ENCODE peak calls at places on chromosomes 4 and X, in six cellular contexts. N, P, M, C, I and F are unnamed samples.

GRCh38 chr4:163694385-163694784 is 199.9 kb downstream of the TMA16 start:
- DNase-seq in N (no peak), P (no peak), M (no peak), C (no peak), I (no peak), F (no peak)

GRCh38 chrX:135625995-135626394 is 87.4 kb upstream of the CT45A1 start:
- DNase-seq in N (no peak), P (no peak), M (peak; percentile 17), C (no peak), I (no peak), F (peak; percentile 41)

GRCh38 chrX:74419861-74420193 is 1.5 kb upstream of the SLC16A2 start:
- DNase-seq in N (no peak), P (no peak), M (peak; percentile 32), C (no peak), I (no peak), F (no peak)

GRCh38 chrX:125150231-125150630 is 169.4 kb upstream of the TEX13C start:
- DNase-seq in N (no peak), P (no peak), M (no peak), C (no peak), I (no peak), F (no peak)

GRCh38 chrX:73932522-73932921 is 369.5 kb downstream of the CHIC1 start:
- DNase-seq in N (no peak), P (no peak), M (no peak), C (no peak), I (no peak), F (no peak)

GRCh38 chrX:153423652-153424051 is 12.4 kb downstream of the ZFP92 start:
- DNase-seq in N (no peak), P (no peak), M (no peak), C (no peak), I (no peak), F (no peak)

GRCh38 chr4:169080970-169081369 is 70.9 kb upstream of the CBR4 start:
- DNase-seq in N (no peak), P (no peak), M (no peak), C (no peak), I (no peak), F (no peak)

GRCh38 chr4:124018383-124019317 is 622.1 kb downstream of the SPRY1 start:
- DNase-seq in N (peak; percentile 38), P (no peak), M (no peak), C (peak; percentile 44), I (no peak), F (peak; percentile 42)

GRCh38 chr4:97239699-97239997 is 903.6 kb downstream of the STPG2 start:
- DNase-seq in N (no peak), P (no peak), M (peak; percentile 51), C (no peak), I (no peak), F (no peak)

GRCh38 chrX:44962944-44963343 is 90.0 kb downstream of the KDM6A start:
- DNase-seq in N (no peak), P (no peak), M (no peak), C (no peak), I (no peak), F (no peak)

GRCh38 chr4:142707397-142707796 is 138.7 kb downstream of the INPP4B start:
- DNase-seq in N (no peak), P (no peak), M (no peak), C (no peak), I (no peak), F (no peak)

GRCh38 chr4:26294904-26295303 is 25.9 kb upstream of the RBPJ start:
- DNase-seq in N (no peak), P (no peak), M (no peak), C (no peak), I (no peak), F (no peak)

GRCh38 chr4:62709618-62710252 is 1509.6 kb downstream of the ADGRL3 start:
- DNase-seq in N (no peak), P (no peak), M (peak; percentile 57), C (no peak), I (no peak), F (no peak)

GRCh38 chrX:19532709-19533108 is 17.4 kb upstream of the MAP3K15 start:
- DNase-seq in N (no peak), P (no peak), M (no peak), C (no peak), I (no peak), F (peak; percentile 27)

GRCh38 chrX:106612403-106612789 is 618 bp downstream of the RADX start:
- DNase-seq in N (no peak), P (no peak), M (peak; percentile 5), C (no peak), I (no peak), F (no peak)

GRCh38 chrX:150119323-150119722 is 181.0 kb upstream of the EOLA2 start:
- DNase-seq in N (no peak), P (no peak), M (no peak), C (no peak), I (no peak), F (no peak)

GRCh38 chr4:81930506-81931238 is 443.1 kb downstream of the HNRNPD start:
- DNase-seq in N (no peak), P (no peak), M (no peak), C (no peak), I (no peak), F (no peak)

GRCh38 chr4:92450694-92451093 is 146.9 kb downstream of the GRID2 start:
- DNase-seq in N (no peak), P (no peak), M (no peak), C (no peak), I (no peak), F (no peak)

GRCh38 chr4:181685461-181685860 is 557.7 kb upstream of the TENM3 start:
- DNase-seq in N (no peak), P (no peak), M (no peak), C (no peak), I (no peak), F (no peak)

GRCh38 chr4:171813195-171813955 is at the start of gene GALNTL6:
- DNase-seq in N (no peak), P (no peak), M (peak; percentile 55), C (no peak), I (peak; percentile 54), F (no peak)

GRCh38 chrX:126165721-126166401 is at the start of gene DCAF12L2:
- DNase-seq in N (peak; percentile 22), P (no peak), M (peak; percentile 56), C (no peak), I (no peak), F (peak; percentile 74)

GRCh38 chrX:45274576-45274975 is 73.9 kb upstream of the DIPK2B start:
- DNase-seq in N (no peak), P (no peak), M (no peak), C (no peak), I (no peak), F (no peak)

GRCh38 chrX:34903316-34903715 is 39.3 kb upstream of the FAM47B start:
- DNase-seq in N (no peak), P (no peak), M (no peak), C (no peak), I (no peak), F (no peak)

GRCh38 chr4:6526696-6527095 is 48.3 kb upstream of the MAN2B2 start:
- DNase-seq in N (no peak), P (no peak), M (no peak), C (no peak), I (no peak), F (peak; percentile 90)

GRCh38 chr4:74715731-74716435 is 78.4 kb downstream of the BTC start:
- DNase-seq in N (no peak), P (no peak), M (no peak), C (no peak), I (no peak), F (no peak)

GRCh38 chr4:25703731-25704388 is 48.2 kb downstream of the SLC34A2 start:
- DNase-seq in N (no peak), P (no peak), M (no peak), C (no peak), I (no peak), F (no peak)

GRCh38 chr4:27668001-27668400 is 807.4 kb downstream of the STIM2 start:
- DNase-seq in N (no peak), P (no peak), M (no peak), C (no peak), I (no peak), F (no peak)

GRCh38 chr4:142331646-142332045 is 514.5 kb downstream of the INPP4B start:
- DNase-seq in N (no peak), P (no peak), M (no peak), C (peak; percentile 92), I (no peak), F (no peak)

GRCh38 chrX:112827292-112827903 is 13.2 kb downstream of the AMOT start:
- DNase-seq in N (no peak), P (no peak), M (no peak), C (no peak), I (no peak), F (no peak)
- TF ChIP-seq CTCF in N (no peak), P (no peak), M (no peak), C (no peak), I (no peak), F (no peak)

DNA sequence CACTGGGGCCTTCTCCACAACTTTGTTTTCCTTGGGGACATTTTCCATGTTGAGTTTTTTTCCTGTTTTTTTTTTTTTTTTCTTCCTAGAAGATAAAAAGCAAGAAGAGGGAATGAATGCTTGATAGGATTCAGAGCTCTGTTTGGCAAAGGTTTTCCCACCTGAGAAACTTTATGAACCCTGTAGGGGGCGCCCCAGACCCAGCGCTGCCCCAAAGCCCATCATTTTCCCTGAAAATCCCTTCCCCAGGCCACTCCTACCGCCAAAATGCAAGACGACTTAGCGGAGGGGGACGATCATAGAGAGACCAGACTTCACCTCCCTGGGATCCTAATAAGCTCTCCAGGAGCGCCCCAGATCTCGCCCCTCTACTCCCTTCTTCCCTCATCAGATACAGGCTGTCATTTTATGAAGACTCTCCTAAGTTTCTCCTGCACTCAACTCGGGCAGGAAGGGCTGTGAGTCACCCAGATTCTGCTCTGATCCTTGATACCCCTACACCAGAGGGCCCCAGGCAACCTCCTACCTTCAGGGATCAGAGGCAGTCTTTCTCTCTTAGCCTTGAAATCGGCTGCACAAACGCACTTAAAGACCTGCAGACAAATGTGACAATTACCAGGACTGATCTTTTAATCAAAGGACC is 1.4 kb downstream of the BEX5 start:
- DNase-seq in N (no peak), P (peak; percentile 16), M (peak; percentile 31), C (no peak), I (no peak), F (peak; percentile 78)
- TF ChIP-seq CTCF in N (no peak), P (peak; percentile 32), M (peak; percentile 46), C (peak; percentile 1), I (no peak), F (peak; percentile 75)

GRCh38 chrX:118325453-118325852 is 20.5 kb upstream of the WDR44 start:
- DNase-seq in N (no peak), P (no peak), M (no peak), C (no peak), I (no peak), F (no peak)
- TF ChIP-seq CTCF in N (no peak), P (no peak), M (peak; percentile 31), C (peak; percentile 35), I (no peak), F (peak; percentile 64)

DNA sequence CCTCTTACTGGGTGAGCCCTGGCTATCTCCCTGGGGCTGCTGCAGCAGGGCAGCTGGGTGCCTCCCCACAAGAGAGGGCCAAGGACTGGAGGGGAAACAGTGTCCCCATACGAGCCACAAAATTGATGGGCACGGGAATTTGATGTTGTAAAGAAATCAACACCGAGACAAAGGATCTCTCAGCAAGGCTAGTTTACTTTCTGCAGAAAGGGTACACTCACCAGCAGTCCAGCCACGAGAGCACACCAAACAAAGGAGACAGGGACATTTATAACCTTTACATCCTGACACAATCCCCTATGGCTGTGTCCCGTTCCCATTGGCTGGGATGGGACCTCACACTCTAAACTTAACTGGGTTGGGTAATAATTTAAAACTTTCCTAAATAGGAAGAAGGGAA is 25.9 kb downstream of the METAP1 start:
- DNase-seq in N (no peak), P (no peak), M (no peak), C (no peak), I (no peak), F (no peak)
- TF ChIP-seq CTCF in N (no peak), P (no peak), M (no peak), C (no peak), I (no peak), F (no peak)